ENCODE peak calls at places on chromosomes 2 and 18, in seven cellular contexts. V is HCT116, K is HepG2, B is GM12878, A is A549, Y is H1, N is K562. Q is an unnamed sample. For H3K4me1, the result is how much of the 10 kb centered on the place peaks cover.

GRCh38 chr2:88637464-88637863 is 10.2 kb upstream of the EIF2AK3 start:
- DNase-seq in A (no peak), B (no peak), Y (no peak), N (no peak), K (no peak), V (no peak), Q (no peak)

GRCh38 chr2:191885103-191885502 is 38.2 kb upstream of the CAVIN2 start:
- DNase-seq in V (no peak), A (no peak), N (no peak), K (no peak), Y (no peak), B (no peak), Q (no peak)

GRCh38 chr2:3377279-3377611 is 373 bp downstream of the EIPR1 start:
- DNase-seq in B (peak), K (peak), N (no peak), V (peak), A (peak), Y (no peak), Q (peak)

GRCh38 chr18:9708882-9709877 is 1.1 kb downstream of the RAB31 start:
- DNase-seq in B (no peak), A (no peak), N (no peak), V (no peak), K (no peak), Y (no peak), Q (no peak)

GRCh38 chr2:128379021-128380005 is 60.6 kb upstream of the HS6ST1 start:
- DNase-seq in N (no peak), A (no peak), K (peak), B (no peak), V (no peak), Y (no peak), Q (peak)

GRCh38 chr2:128282246-128282975 is 36.3 kb downstream of the HS6ST1 start:
- DNase-seq in K (no peak), V (no peak), B (no peak), Y (no peak), N (no peak), A (no peak), Q (no peak)

GRCh38 chr2:71779306-71779855 is 326.0 kb downstream of the DYSF start:
- DNase-seq in V (no peak), B (no peak), N (no peak), A (no peak), K (no peak), Y (no peak), Q (peak)

GRCh38 chr2:143078106-143078505 is 51.1 kb upstream of the ARHGAP15 start:
- DNase-seq in V (no peak), A (no peak), Y (no peak), B (no peak), K (no peak), N (no peak), Q (no peak)

GRCh38 chr2:3254438-3254941 is 123.1 kb downstream of the EIPR1 start:
- DNase-seq in Y (no peak), B (peak), K (no peak), V (no peak), A (no peak), N (no peak), Q (no peak)

GRCh38 chr2:150586858-150587257 is 99.4 kb upstream of the RND3 start:
- DNase-seq in A (peak), K (peak), B (no peak), N (no peak), Y (no peak), V (no peak), Q (peak)

GRCh38 chr2:181782630-181783029 is 102.3 kb upstream of the NEUROD1 start:
- DNase-seq in A (no peak), V (no peak), B (no peak), N (no peak), Y (no peak), K (no peak), Q (no peak)

GRCh38 chr2:166375736-166376487 is at the start of gene SCN9A:
- DNase-seq in K (peak), Y (peak), B (no peak), A (peak), V (no peak), N (peak), Q (peak)

GRCh38 chr18:26579941-26580618 is 31.7 kb upstream of the KCTD1 start:
- DNase-seq in Y (no peak), N (no peak), A (peak), K (peak), V (peak), B (no peak), Q (no peak)

GRCh38 chr2:220434365-220434764 is 806.9 kb downstream of the SLC4A3 start:
- DNase-seq in V (no peak), K (no peak), B (no peak), A (peak), Y (no peak), N (no peak), Q (peak)

GRCh38 chr2:40039543-40039942 is 260.5 kb upstream of the THUMPD2 start:
- DNase-seq in V (no peak), Y (no peak), N (no peak), K (no peak), B (no peak), A (no peak), Q (no peak)

GRCh38 chr18:58862404-58862803 is 2.3 kb upstream of the ZNF532 start:
- DNase-seq in B (no peak), K (no peak), A (no peak), Y (no peak), V (no peak), N (no peak), Q (no peak)

GRCh38 chr2:148375214-148375613 is 269.3 kb upstream of the EPC2 start:
- DNase-seq in K (no peak), A (no peak), N (no peak), V (no peak), B (no peak), Y (no peak), Q (peak)

GRCh38 chr18:10006261-10006903 is 92.6 kb downstream of the VAPA start:
- DNase-seq in B (no peak), V (no peak), A (peak), N (no peak), Y (no peak), K (no peak), Q (peak)

GRCh38 chr2:195533771-195534642 is 123.0 kb upstream of the SLC39A10 start:
- DNase-seq in Y (no peak), B (no peak), V (peak), A (peak), N (no peak), K (no peak), Q (peak)

GRCh38 chr2:217204358-217204757 is 344.5 kb upstream of the TNP1 start:
- DNase-seq in V (no peak), A (no peak), B (no peak), N (no peak), K (no peak), Y (no peak), Q (peak)

GRCh38 chr2:46669016-46669415 is 189.7 kb downstream of the TMEM247 start:
- DNase-seq in A (no peak), V (no peak), B (no peak), N (no peak), Y (no peak), K (no peak), Q (no peak)

GRCh38 chr2:61889212-61889956 is 928 bp upstream of the CCT4 start:
- DNase-seq in A (no peak), N (no peak), B (no peak), K (no peak), V (no peak), Y (no peak), Q (no peak)

GRCh38 chr2:227661019-227661726 is 5.4 kb upstream of the SCYGR5 start:
- DNase-seq in N (no peak), V (no peak), A (no peak), Y (peak), B (no peak), K (no peak), Q (no peak)

GRCh38 chr2:33110461-33110860 is 163.7 kb downstream of the LTBP1 start:
- DNase-seq in B (no peak), K (no peak), A (no peak), Y (no peak), N (no peak), V (no peak), Q (peak)

GRCh38 chr2:46481541-46482193 is 2.3 kb downstream of the TMEM247 start:
- DNase-seq in V (no peak), Y (no peak), A (peak), B (no peak), K (no peak), N (no peak), Q (peak)

GRCh38 chr2:239266779-239267410 is 133.9 kb downstream of the HDAC4 start:
- DNase-seq in K (no peak), B (no peak), N (no peak), Y (no peak), V (no peak), A (no peak), Q (no peak)

GRCh38 chr18:3593381-3593903 is 143.5 kb downstream of the TGIF1 start:
- DNase-seq in N (peak), K (no peak), B (no peak), Y (no peak), V (no peak), A (peak), Q (peak)

GRCh38 chr2:201500534-201500933 is 49.0 kb downstream of the STRADB start:
- DNase-seq in B (no peak), K (no peak), Y (no peak), N (no peak), A (no peak), V (no peak), Q (peak)

GRCh38 chr2:180910831-180911665 is 69.4 kb upstream of the UBE2E3 start:
- DNase-seq in A (no peak), Y (no peak), N (no peak), B (no peak), V (no peak), K (no peak), Q (peak)

GRCh38 chr2:168821577-168821976 is 19.1 kb downstream of the NOSTRIN start:
- DNase-seq in N (no peak), Y (no peak), K (no peak), A (no peak), B (no peak), V (no peak), Q (no peak)

GRCh38 chr2:110688594-110689091 is 10.8 kb upstream of the BUB1 start:
- DNase-seq in A (no peak), B (no peak), N (no peak), V (no peak), Y (peak), K (no peak), Q (no peak)

GRCh38 chr2:240127351-240127750 is 8.8 kb downstream of the COPS9 start:
- DNase-seq in N (no peak), A (no peak), K (no peak), Y (no peak), V (no peak), B (no peak), Q (no peak)

GRCh38 chr2:200625958-200626363 is 40.1 kb downstream of the AOX1 start:
- DNase-seq in K (no peak), N (peak), A (no peak), B (no peak), V (no peak), Y (no peak), Q (peak)

GRCh38 chr2:178280261-178280852 is 86.0 kb downstream of the OSBPL6 start:
- DNase-seq in N (peak), V (peak), B (no peak), A (peak), K (peak), Y (no peak), Q (peak)

GRCh38 chr2:105732955-105733607 is 11.6 kb upstream of the NCK2 start:
- DNase-seq in Y (no peak), N (no peak), A (no peak), B (no peak), V (no peak), K (no peak), Q (no peak)

GRCh38 chr18:39105095-39105494 is 1539.5 kb upstream of the CELF4 start:
- DNase-seq in Y (no peak), B (no peak), A (no peak), N (no peak), V (no peak), K (no peak), Q (no peak)

GRCh38 chr18:37253424-37254255 is 312.0 kb downstream of the CELF4 start:
- DNase-seq in A (no peak), V (no peak), N (peak), Y (no peak), B (no peak), K (no peak), Q (no peak)

GRCh38 chr2:134944975-134945374 is 26.4 kb downstream of the CCNT2 start:
- DNase-seq in V (no peak), Y (no peak), N (no peak), B (no peak), K (no peak), A (no peak), Q (no peak)

GRCh38 chr2:219619235-219619634 is 8.2 kb upstream of the SLC4A3 start:
- DNase-seq in Y (no peak), N (no peak), A (no peak), B (no peak), K (no peak), V (no peak), Q (no peak)

DNA sequence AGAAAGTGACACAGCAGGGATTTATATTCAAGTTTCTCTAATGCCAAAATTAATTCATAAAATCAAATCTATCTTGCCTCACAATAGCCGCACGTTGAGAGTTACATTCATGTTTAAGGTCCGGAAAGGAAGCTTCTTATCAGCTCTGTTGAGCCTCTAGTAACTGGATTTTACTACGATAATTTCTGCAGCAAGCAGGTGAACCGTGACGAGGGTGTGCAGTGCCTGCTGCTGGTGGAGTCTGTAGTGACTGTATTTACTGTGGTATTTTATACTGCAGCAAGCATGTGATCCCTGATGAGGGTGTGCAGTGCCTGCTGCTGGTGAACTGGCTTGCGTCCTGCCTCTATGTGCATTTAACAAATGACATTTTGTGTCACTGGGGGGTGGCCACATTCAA is 120.0 kb downstream of the SNTG2 start:
- DNase-seq in K (no peak), Y (no peak), N (no peak), B (no peak), V (no peak), A (no peak), Q (no peak)
- H3K4me1 ChIP-seq in K (under half), Y (under half), N (under half), B (under half), V (under half), A (under half), Q (under half)

DNA sequence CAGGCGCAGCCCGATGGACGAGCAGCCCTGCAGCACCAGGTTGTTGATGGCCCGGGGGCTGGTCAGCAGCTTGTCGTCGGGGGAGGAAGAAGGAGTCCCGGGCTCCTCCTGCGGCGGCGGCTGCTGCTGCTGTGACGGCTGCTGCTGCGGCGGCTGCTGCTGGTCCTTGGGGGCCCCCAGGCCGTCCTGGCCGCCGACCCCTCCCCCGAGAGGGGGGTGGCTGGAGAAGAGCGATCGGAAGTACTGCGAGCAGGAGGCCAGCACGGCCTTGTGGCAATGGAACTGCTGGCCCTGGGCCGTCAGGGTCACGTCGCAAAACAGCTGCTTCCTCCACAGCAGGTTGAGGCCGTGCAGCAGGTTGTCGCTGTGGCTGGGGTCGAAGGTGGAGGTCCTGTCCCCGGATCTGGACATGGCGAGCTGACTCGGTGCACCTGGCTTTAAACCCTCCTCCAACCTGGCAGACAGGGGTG is 2.6 kb downstream of the KLHL14 start:
- DNase-seq in V (no peak), K (peak), Y (no peak), A (no peak), B (no peak), N (no peak), Q (no peak)
- TF ChIP-seq CEBPB in V (no peak), K (no peak), Y (no peak), A (no peak), B (no peak), N (no peak), Q (no peak)

GRCh38 chr2:20430035-20430434 is 16.8 kb upstream of the RHOB start:
- DNase-seq in Y (no peak), V (no peak), N (no peak), B (no peak), K (no peak), A (no peak), Q (no peak)

GRCh38 chr2:20425884-20426283 is 21.0 kb upstream of the RHOB start:
- DNase-seq in N (no peak), B (no peak), V (no peak), Y (no peak), A (no peak), K (no peak), Q (no peak)

GRCh38 chr2:20429528-20429927 is 17.3 kb upstream of the RHOB start:
- DNase-seq in V (no peak), A (no peak), Y (no peak), N (no peak), B (no peak), K (no peak), Q (no peak)

GRCh38 chr2:20428717-20429490 is 18.0 kb upstream of the RHOB start:
- DNase-seq in N (no peak), A (no peak), V (no peak), B (no peak), Y (no peak), K (no peak), Q (no peak)

DNA sequence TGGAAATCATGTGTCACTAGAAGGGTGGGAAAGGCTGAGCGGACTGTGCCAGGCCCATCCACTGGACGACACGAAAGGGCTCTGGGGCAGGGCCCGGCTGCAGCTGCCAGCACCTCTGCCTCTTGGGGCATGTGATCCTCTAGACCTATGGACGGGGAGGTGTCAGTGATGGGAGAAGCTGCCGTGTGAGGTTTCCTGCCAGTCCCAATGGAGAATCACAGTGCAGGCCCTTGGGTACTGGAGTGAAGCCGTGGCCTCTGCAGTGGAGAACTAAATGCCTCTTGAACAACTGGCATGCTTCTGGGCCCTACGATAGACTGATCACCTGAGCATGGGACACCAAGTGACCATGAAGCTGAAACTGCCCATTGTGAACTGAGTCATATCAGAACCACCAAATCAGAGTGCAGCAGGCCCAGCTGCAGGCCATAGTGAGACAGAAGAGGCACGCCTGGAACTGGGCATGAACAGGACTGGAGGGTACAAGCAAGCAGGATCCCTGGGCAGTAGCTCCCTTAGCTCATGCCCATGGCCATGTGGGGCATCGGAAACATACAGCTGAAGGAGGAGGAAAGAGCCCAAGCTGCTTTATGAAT is 18.8 kb upstream of the RHOB start:
- DNase-seq in N (no peak), V (no peak), A (no peak), B (no peak), Y (no peak), K (no peak), Q (no peak)
- H3K4me1 ChIP-seq in N (under half), V (under half), A (under half), B (under half), Y (under half), K (half or more), Q (under half)

DNA sequence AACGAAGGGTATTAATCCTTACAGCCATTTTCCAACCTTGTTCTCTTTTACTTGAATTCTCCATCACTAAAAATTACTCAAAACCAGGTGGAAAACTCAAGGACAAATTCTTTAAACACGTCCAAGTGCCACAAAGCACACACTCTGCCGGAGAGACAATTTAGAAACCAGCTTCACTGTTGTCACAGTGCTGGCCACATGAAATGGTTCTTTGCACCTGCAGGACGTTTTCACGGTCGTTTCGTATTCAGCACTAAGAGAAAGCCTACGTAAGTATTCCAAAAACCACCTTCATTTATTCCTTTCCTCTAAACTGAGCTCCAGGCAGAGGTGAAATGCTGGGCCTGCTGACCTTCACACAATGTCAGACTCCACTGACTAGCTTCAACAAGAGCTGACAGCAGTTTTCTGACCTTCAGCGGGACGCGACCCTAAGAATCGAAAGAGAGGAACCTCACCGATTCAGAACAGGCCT is 681 bp downstream of the ATP5F1A start:
- DNase-seq in V (no peak), Y (no peak), K (no peak), N (no peak), B (no peak), A (no peak), Q (no peak)
- TF ChIP-seq CEBPB in V (no peak), Y (no peak), K (no peak), N (no peak), B (no peak), A (no peak), Q (no peak)

DNA sequence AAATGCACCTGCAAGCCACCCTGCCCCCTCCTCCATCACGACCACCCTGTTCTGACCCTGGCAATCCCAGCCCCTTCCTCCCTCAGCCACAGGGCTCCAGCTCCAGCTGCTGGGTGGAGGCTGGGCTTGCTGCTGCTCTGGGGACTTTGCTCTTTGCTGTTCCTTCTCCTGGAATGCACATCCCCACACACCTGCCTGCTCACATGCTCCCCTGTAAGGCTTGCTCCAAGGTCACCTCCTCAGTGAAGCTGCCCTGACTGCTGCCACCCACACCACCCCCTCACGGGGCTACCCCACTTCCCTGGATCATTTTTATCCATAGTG is 61.2 kb upstream of the SH3RF3 start:
- DNase-seq in A (no peak), Y (no peak), K (no peak), B (no peak), V (no peak), N (no peak), Q (no peak)
- H3K4me1 ChIP-seq in A (under half), Y (under half), K (half or more), B (under half), V (under half), N (under half), Q (under half)

GRCh38 chr2:101103846-101104245 is 47.3 kb downstream of the TBC1D8 start:
- DNase-seq in Y (no peak), K (no peak), V (no peak), B (no peak), A (no peak), N (no peak), Q (no peak)
- TF ChIP-seq CEBPB in Y (no peak), K (no peak), V (no peak), B (no peak), A (no peak), N (no peak), Q (no peak)

GRCh38 chr2:9288681-9289338 is 82.2 kb downstream of the ASAP2 start:
- DNase-seq in K (no peak), A (no peak), B (no peak), N (no peak), V (no peak), Y (no peak), Q (peak)
- H3K4me1 ChIP-seq in K (under half), A (half or more), B (under half), N (under half), V (half or more), Y (under half), Q (under half)

GRCh38 chr18:48139427-48140347 is 209.2 kb upstream of the SMAD2 start:
- DNase-seq in B (no peak), Y (no peak), V (no peak), K (no peak), A (no peak), N (no peak), Q (no peak)
- TF ChIP-seq CEBPB in B (no peak), Y (no peak), V (no peak), K (no peak), A (no peak), N (no peak), Q (no peak)